ENCODE peak calls at places on chromosomes 13 and 19, in seven cellular contexts. U is transverse colon, D is hepatocyte, Y is colonic mucosa, H is OCI-LY7, J is ovary, S is cardiac muscle cell. L is an unnamed sample.

GRCh38 chr19:33157906-33158305 is 26.0 kb downstream of the WDR88 start:
- DNase-seq in U (no peak), D (no peak), Y (no peak), H (no peak), J (no peak), S (no peak), L (peak; percentile 53)

GRCh38 chr13:112693831-112694497 is 4.1 kb downstream of the ATP11A start:
- DNase-seq in U (no peak), D (no peak), Y (no peak), H (no peak), J (no peak), S (no peak), L (peak; percentile 89)

GRCh38 chr19:49676136-49676689 is 858 bp upstream of the PRMT1 start:
- DNase-seq in U (peak; percentile 90), D (peak; percentile 94), Y (peak; percentile 90), H (peak; percentile 91), J (peak; percentile 89), S (peak; percentile 88), L (peak; percentile 89)

GRCh38 chr19:38142176-38143035 is 81.6 kb downstream of the DPF1 start:
- DNase-seq in U (peak; percentile 15), D (peak; percentile 74), Y (peak; percentile 52), H (peak; percentile 63), J (peak; percentile 58), S (peak; percentile 75), L (peak; percentile 40)

GRCh38 chr19:53944416-53944815 is 18.3 kb upstream of the CACNG8 start:
- DNase-seq in U (no peak), D (no peak), Y (no peak), H (no peak), J (no peak), S (no peak), L (no peak)

GRCh38 chr19:32651729-32652140 is 23.2 kb downstream of the ANKRD27 start:
- DNase-seq in U (peak; percentile 49), D (peak; percentile 46), Y (peak; percentile 37), H (no peak), J (no peak), S (peak; percentile 70), L (peak; percentile 22)

GRCh38 chr13:28817204-28817603 is 2.9 kb upstream of the MTUS2 start:
- DNase-seq in U (no peak), D (no peak), Y (no peak), H (no peak), J (no peak), S (peak; percentile 55), L (no peak)

GRCh38 chr13:95813139-95813538 is 136.2 kb downstream of the DNAJC3 start:
- DNase-seq in U (no peak), D (no peak), Y (no peak), H (no peak), J (no peak), S (no peak), L (no peak)

GRCh38 chr19:38351865-38352395 is 16.3 kb downstream of the CATSPERG start:
- DNase-seq in U (no peak), D (no peak), Y (no peak), H (no peak), J (no peak), S (no peak), L (no peak)

GRCh38 chr13:101127741-101128353 is 288.5 kb downstream of the NALCN start:
- DNase-seq in U (no peak), D (peak; percentile 73), Y (no peak), H (peak; percentile 2), J (no peak), S (peak; percentile 71), L (no peak)

GRCh38 chr19:42334697-42335373 is 9.4 kb downstream of the MEGF8 start:
- DNase-seq in U (no peak), D (no peak), Y (no peak), H (no peak), J (no peak), S (no peak), L (no peak)

GRCh38 chr13:113275387-113275786 is 21.7 kb upstream of the LAMP1 start:
- DNase-seq in U (peak; percentile 43), D (peak; percentile 71), Y (peak; percentile 39), H (peak; percentile 40), J (peak; percentile 14), S (peak; percentile 58), L (peak; percentile 34)

GRCh38 chr13:65855276-65855675 is 1374.9 kb downstream of the PCDH9 start:
- DNase-seq in U (no peak), D (no peak), Y (no peak), H (no peak), J (no peak), S (no peak), L (no peak)

GRCh38 chr19:407501-408440 is 1.2 kb downstream of the C2CD4C start:
- DNase-seq in U (no peak), D (no peak), Y (no peak), H (no peak), J (no peak), S (no peak), L (no peak)

GRCh38 chr13:102028846-102029245 is 373.0 kb downstream of the FGF14 start:
- DNase-seq in U (no peak), D (no peak), Y (no peak), H (no peak), J (no peak), S (no peak), L (no peak)

GRCh38 chr13:113329656-113330312 is 32.7 kb downstream of the LAMP1 start:
- DNase-seq in U (no peak), D (no peak), Y (no peak), H (no peak), J (no peak), S (no peak), L (no peak)

GRCh38 chr19:2334986-2335846 is 6.7 kb downstream of the SPPL2B start:
- DNase-seq in U (no peak), D (no peak), Y (no peak), H (no peak), J (no peak), S (no peak), L (no peak)

GRCh38 chr13:66914155-66914554 is 316.0 kb downstream of the PCDH9 start:
- DNase-seq in U (no peak), D (no peak), Y (no peak), H (no peak), J (no peak), S (no peak), L (no peak)
- H3K27ac ChIP-seq in U (no peak overlapping the region), D (no peak overlapping the region), Y (no peak overlapping the region), H (no peak overlapping the region), J (no peak overlapping the region), S (no peak overlapping the region), L (no peak overlapping the region)

GRCh38 chr13:47592256-47592655 is 408.8 kb downstream of the SUCLA2 start:
- DNase-seq in U (no peak), D (no peak), Y (no peak), H (no peak), J (no peak), S (no peak), L (no peak)

DNA sequence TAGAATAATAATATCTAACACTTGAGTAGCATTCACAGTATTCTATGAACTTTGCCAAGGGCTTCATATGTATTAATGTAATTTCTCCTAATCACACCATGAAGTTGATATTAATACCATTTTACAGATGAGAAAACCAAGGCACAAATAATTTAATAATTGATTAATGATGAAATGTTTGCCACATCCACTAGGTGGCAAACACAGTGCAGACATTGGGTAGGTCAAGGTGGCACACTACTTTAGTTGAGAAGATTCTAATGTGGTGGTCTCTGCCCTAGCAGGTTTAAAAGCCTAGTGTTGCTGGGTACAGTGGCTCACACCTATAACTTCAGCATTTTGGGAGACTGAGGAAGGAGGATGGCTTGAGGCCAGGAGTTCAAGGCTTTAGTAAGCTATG is 412.4 kb downstream of the SUCLA2 start:
- DNase-seq in U (no peak), D (no peak), Y (no peak), H (no peak), J (no peak), S (no peak), L (no peak)
- TF ChIP-seq CTCF in U (no peak), D (no peak), Y (no peak), H (peak; percentile 60), J (no peak), S (peak; percentile 10), L (no peak)

GRCh38 chr13:48579167-48579918 is 46.5 kb upstream of the RCBTB2 start:
- DNase-seq in U (peak; percentile 18), D (peak; percentile 32), Y (peak; percentile 58), H (peak; percentile 88), J (no peak), S (no peak), L (peak; percentile 78)
- H3K27ac ChIP-seq in U (peak overlapping the region; percentile 41), D (no peak overlapping the region), Y (peak overlapping the region; percentile 48), H (peak overlapping the region; percentile 65), J (no peak overlapping the region), S (no peak overlapping the region), L (peak overlapping the region; percentile 71)

GRCh38 chr13:37995052-37995451 is 125.5 kb upstream of the TRPC4 start:
- DNase-seq in U (no peak), D (peak; percentile 36), Y (no peak), H (no peak), J (no peak), S (no peak), L (no peak)
- TF ChIP-seq CTCF in U (no peak), D (no peak), Y (no peak), H (no peak), J (no peak), S (no peak), L (no peak)

DNA sequence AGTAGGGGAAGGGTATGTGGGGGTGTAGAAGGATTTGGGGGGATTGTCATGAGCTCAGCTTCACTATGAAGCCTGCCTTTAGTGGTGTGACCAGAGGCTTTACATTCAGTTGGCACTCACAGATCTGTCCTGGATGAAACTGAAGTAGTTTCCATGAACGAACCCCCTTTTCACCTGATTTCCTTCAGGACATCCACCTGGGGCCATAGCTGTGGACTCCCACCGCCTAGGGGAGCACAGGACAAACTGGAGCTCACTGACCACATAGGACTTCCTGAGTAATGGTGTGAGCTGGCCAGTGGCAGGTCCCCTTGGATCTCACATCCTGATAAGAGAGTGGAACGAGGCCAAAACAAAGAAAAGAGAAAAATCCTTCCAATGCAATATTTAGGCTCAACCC is 54.1 kb downstream of the MRPL57 start:
- DNase-seq in U (no peak), D (no peak), Y (no peak), H (no peak), J (no peak), S (no peak), L (no peak)
- H3K27ac ChIP-seq in U (no peak overlapping the region), D (no peak overlapping the region), Y (no peak overlapping the region), H (no peak overlapping the region), J (no peak overlapping the region), S (no peak overlapping the region), L (no peak overlapping the region)

GRCh38 chr13:75871059-75871458 is 234.9 kb downstream of the LMO7 start:
- DNase-seq in U (no peak), D (no peak), Y (no peak), H (no peak), J (no peak), S (no peak), L (no peak)
- TF ChIP-seq CTCF in U (no peak), D (no peak), Y (no peak), H (no peak), J (no peak), S (no peak), L (no peak)

DNA sequence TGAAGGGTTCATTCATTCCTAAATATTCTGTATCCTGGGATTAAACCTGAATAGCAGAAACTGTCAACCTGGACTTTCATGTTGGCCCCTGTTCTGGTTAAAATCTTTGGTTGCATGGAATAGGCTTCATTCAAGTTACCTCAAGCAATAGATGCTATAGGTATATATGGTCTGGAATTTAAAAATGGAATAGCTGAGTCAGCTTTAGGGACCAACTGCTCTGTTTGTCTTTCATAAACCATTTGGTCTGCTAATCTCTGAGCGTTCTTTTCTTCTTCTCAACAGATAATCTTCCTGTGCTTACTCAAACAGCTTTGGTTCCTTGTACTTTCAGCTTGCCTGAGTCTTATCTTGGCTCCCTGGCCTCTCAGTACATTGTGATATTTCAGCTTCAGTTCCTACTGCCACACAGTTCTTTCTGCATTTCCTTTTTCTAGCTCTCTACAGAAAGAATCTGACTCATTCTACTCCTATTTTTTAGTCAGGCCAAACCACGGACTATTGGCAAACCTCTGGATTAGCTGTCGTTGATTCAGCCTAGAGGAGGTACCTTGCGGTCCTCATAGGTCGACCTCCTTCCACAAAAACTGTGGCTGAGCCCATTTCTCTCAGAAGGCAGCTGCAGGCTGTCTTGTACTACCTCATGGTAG is 35.9 kb upstream of the MAB21L1 start:
- DNase-seq in U (no peak), D (peak; percentile 38), Y (no peak), H (no peak), J (peak; percentile 38), S (no peak), L (peak; percentile 65)
- H3K27ac ChIP-seq in U (no peak overlapping the region), D (no peak overlapping the region), Y (no peak overlapping the region), H (no peak overlapping the region), J (no peak overlapping the region), S (no peak overlapping the region), L (no peak overlapping the region)

L was measured in HL-60.